ENCODE peak calls at places on chromosomes 4 and X, in five cellular contexts. U is HT1080; K is Ammon's horn; H is T-helper 1 cell; M is activated T-cell treated with anti-CD3 and anti-CD28 coated beads, Interleukin-2, amount 50 U/mL, for 72 hours. Z is an unnamed sample.

GRCh38 chrX:77731821-77732419 is 54.1 kb downstream of the ATRX start:
- DNase-seq in U (no peak), K (no peak), H (no peak), M (no peak), Z (no peak)

GRCh38 chrX:29478336-29479069 is 736.9 kb upstream of the MAGEB2 start:
- DNase-seq in U (peak; percentile 15), K (no peak), H (no peak), M (no peak), Z (no peak)

GRCh38 chr4:36445485-36445884 is 164.1 kb downstream of the DTHD1 start:
- DNase-seq in U (no peak), K (no peak), H (no peak), M (no peak), Z (no peak)

GRCh38 chrX:131072871-131073571 is 14.9 kb downstream of the ARHGAP36 start:
- DNase-seq in U (no peak), K (no peak), H (no peak), M (no peak), Z (no peak)

GRCh38 chrX:120755066-120755846 is 120.4 kb downstream of the CT47B1 start:
- DNase-seq in U (no peak), K (no peak), H (no peak), M (no peak), Z (peak; percentile 4)

GRCh38 chrX:150269613-150270254 is 93.4 kb upstream of the MAMLD1 start:
- DNase-seq in U (no peak), K (no peak), H (no peak), M (no peak), Z (no peak)

GRCh38 chrX:3697701-3698279 is 15.7 kb downstream of the PRKX start:
- DNase-seq in U (peak; percentile 57), K (peak; percentile 81), H (no peak), M (no peak), Z (no peak)

GRCh38 chrX:25968920-25969319 is 169.2 kb upstream of the MAGEB18 start:
- DNase-seq in U (peak; percentile 42), K (no peak), H (no peak), M (peak; percentile 12), Z (no peak)

GRCh38 chrX:8235026-8235425 is 64.0 kb upstream of the VCX2 start:
- DNase-seq in U (peak; percentile 3), K (no peak), H (no peak), M (no peak), Z (no peak)

GRCh38 chr4:6278801-6279197 is 9.1 kb downstream of the WFS1 start:
- DNase-seq in U (no peak), K (no peak), H (no peak), M (no peak), Z (no peak)

GRCh38 chr4:6113641-6114040 is 86.7 kb downstream of the JAKMIP1 start:
- DNase-seq in U (no peak), K (no peak), H (no peak), M (no peak), Z (no peak)

GRCh38 chr4:156545003-156545785 is 426.4 kb downstream of the PDGFC start:
- DNase-seq in U (no peak), K (no peak), H (no peak), M (no peak), Z (no peak)

GRCh38 chr4:23324291-23324690 is 565.6 kb downstream of the PPARGC1A start:
- DNase-seq in U (peak; percentile 95), K (no peak), H (no peak), M (no peak), Z (no peak)

GRCh38 chr4:107351196-107351595 is 315.1 kb upstream of the DKK2 start:
- DNase-seq in U (no peak), K (no peak), H (no peak), M (no peak), Z (no peak)

GRCh38 chrX:10282490-10282889 is 125.7 kb downstream of the CLCN4 start:
- DNase-seq in U (no peak), K (no peak), H (no peak), M (no peak), Z (no peak)

GRCh38 chrX:1555370-1555769 is 18.4 kb upstream of the P2RY8 start:
- DNase-seq in U (no peak), K (no peak), H (no peak), M (no peak), Z (no peak)

GRCh38 chrX:47595701-47596655 is 13.7 kb downstream of the TIMP1 start:
- DNase-seq in U (no peak), K (no peak), H (no peak), M (no peak), Z (no peak)

GRCh38 chrX:119477812-119478232 is 9.6 kb downstream of the SLC25A5 start:
- DNase-seq in U (peak; percentile 46), K (no peak), H (no peak), M (no peak), Z (no peak)

GRCh38 chr4:139555705-139556070 is 331 bp downstream of the SETD7 start:
- DNase-seq in U (no peak), K (no peak), H (no peak), M (no peak), Z (no peak)

GRCh38 chrX:8504451-8504850 is 39.8 kb downstream of the VCX3B start:
- DNase-seq in U (peak; percentile 68), K (no peak), H (no peak), M (no peak), Z (no peak)

GRCh38 chrX:108167211-108167872 is 75.8 kb downstream of the ATG4A start:
- DNase-seq in U (peak; percentile 41), K (no peak), H (no peak), M (no peak), Z (no peak)

GRCh38 chrX:123357941-123358340 is 173.9 kb downstream of the GRIA3 start:
- DNase-seq in U (no peak), K (no peak), H (no peak), M (no peak), Z (no peak)

GRCh38 chrX:56794831-56795230 is 65.8 kb downstream of the NBDY start:
- DNase-seq in U (no peak), K (no peak), H (no peak), M (no peak), Z (no peak)